ENCODE peak calls at places on chromosomes 3 and 15, in seven cellular contexts. A, N, F, T, H, K and W are unnamed samples.

GRCh38 chr15:87712211-87712610 is 544.3 kb downstream of the NTRK3 start:
- DNase-seq in N (no peak), K (no peak), H (no peak), T (no peak), A (no peak), F (no peak), W (peak)

GRCh38 chr3:160768031-160768430 is 12.0 kb downstream of the PPM1L start:
- DNase-seq in N (no peak), K (no peak), A (no peak), H (no peak), T (no peak), F (no peak), W (no peak)

GRCh38 chr3:99823723-99824711 is 6.4 kb downstream of the CMSS1 start:
- DNase-seq in A (no peak), T (no peak), H (no peak), F (no peak), K (no peak), N (no peak), W (no peak)

GRCh38 chr15:74776851-74777768 is 4.8 kb upstream of the CSK start:
- DNase-seq in H (no peak), T (no peak), F (no peak), A (peak), K (no peak), N (peak), W (no peak)

GRCh38 chr3:24607281-24607680 is 112.6 kb upstream of the THRB start:
- DNase-seq in F (no peak), T (no peak), A (no peak), K (no peak), N (no peak), H (no peak), W (no peak)

GRCh38 chr3:197700095-197700494 is 36.6 kb downstream of the RUBCN start:
- DNase-seq in K (no peak), H (no peak), F (no peak), N (no peak), T (no peak), A (no peak), W (no peak)

GRCh38 chr3:170356596-170357175 is 829 bp upstream of the SKIL start:
- DNase-seq in N (peak), A (no peak), T (peak), H (peak), F (peak), K (peak), W (peak)

GRCh38 chr3:195061756-195062655 is 209.0 kb downstream of the XXYLT1 start:
- DNase-seq in A (no peak), N (no peak), T (peak), K (no peak), F (no peak), H (no peak), W (no peak)

GRCh38 chr15:81666828-81667227 is 292.8 kb upstream of the TMC3 start:
- DNase-seq in F (no peak), H (no peak), T (no peak), N (no peak), A (no peak), K (no peak), W (no peak)

GRCh38 chr3:122299872-122300460 is 25.1 kb upstream of the CSTA start:
- DNase-seq in F (no peak), T (no peak), N (no peak), K (peak), A (no peak), H (no peak), W (no peak)

GRCh38 chr15:70833897-70834765 is 19.8 kb downstream of the LARP6 start:
- DNase-seq in H (peak), A (no peak), F (no peak), K (no peak), N (no peak), T (no peak), W (no peak)

GRCh38 chr15:100426893-100427292 is 85.1 kb upstream of the ADAMTS17 start:
- DNase-seq in A (no peak), F (no peak), T (no peak), K (no peak), H (no peak), N (no peak), W (no peak)

GRCh38 chr3:63912768-63913588 is 795 bp upstream of the SCAANT1 start:
- DNase-seq in T (peak), K (peak), N (peak), A (peak), H (no peak), F (peak), W (peak)

GRCh38 chr3:7226393-7226792 is 365.5 kb downstream of the GRM7 start:
- DNase-seq in T (no peak), H (no peak), K (no peak), N (no peak), A (no peak), F (no peak), W (no peak)

GRCh38 chr3:161649900-161650484 is 153.4 kb downstream of the OTOL1 start:
- DNase-seq in A (no peak), K (no peak), H (no peak), N (no peak), T (no peak), F (no peak), W (no peak)

GRCh38 chr3:196122021-196122687 is 40.3 kb upstream of the TFRC start:
- DNase-seq in H (no peak), T (no peak), N (no peak), K (no peak), A (no peak), F (no peak), W (no peak)

GRCh38 chr3:53146319-53146868 is 14.6 kb upstream of the PRKCD start:
- DNase-seq in F (peak), A (no peak), H (no peak), K (no peak), N (no peak), T (no peak), W (no peak)

GRCh38 chr3:11385908-11386307 is 113.7 kb downstream of the ATG7 start:
- DNase-seq in H (no peak), T (no peak), F (no peak), K (no peak), N (no peak), A (no peak), W (peak)

GRCh38 chr15:100650685-100651084 is 48.3 kb downstream of the ASB7 start:
- DNase-seq in K (no peak), N (no peak), F (no peak), H (no peak), A (no peak), T (no peak), W (no peak)

GRCh38 chr3:78701537-78701936 is 1066.3 kb downstream of the ROBO1 start:
- DNase-seq in K (no peak), F (no peak), A (no peak), N (no peak), H (no peak), T (no peak), W (no peak)

GRCh38 chr3:70308760-70309159 is 3.7 kb downstream of the MDFIC2 start:
- DNase-seq in K (no peak), N (no peak), F (no peak), H (no peak), A (no peak), T (no peak), W (no peak)

GRCh38 chr3:177026505-177027277 is 170.6 kb downstream of the TBL1XR1 start:
- DNase-seq in F (no peak), A (no peak), N (no peak), K (no peak), H (no peak), T (no peak), W (no peak)

GRCh38 chr15:99967841-99968371 is 234.7 kb upstream of the LYSMD4 start:
- DNase-seq in H (peak), K (no peak), T (no peak), F (no peak), A (no peak), N (no peak), W (no peak)

GRCh38 chr3:117708601-117709000 is 999.0 kb downstream of the TUSC7 start:
- DNase-seq in A (no peak), H (no peak), K (no peak), F (no peak), N (no peak), T (no peak), W (no peak)

GRCh38 chr3:39260957-39261356 is 18.9 kb downstream of the CX3CR1 start:
- DNase-seq in T (peak), H (no peak), F (peak), K (peak), A (peak), N (peak), W (peak)

GRCh38 chr15:57743424-57743823 is 36.9 kb downstream of the POLR2M start:
- DNase-seq in F (no peak), K (no peak), H (no peak), T (no peak), N (no peak), A (no peak), W (no peak)

GRCh38 chr3:27797773-27798172 is 75.7 kb upstream of the EOMES start:
- DNase-seq in A (no peak), F (no peak), H (no peak), K (no peak), T (no peak), N (no peak), W (no peak)

GRCh38 chr3:34570916-34571705 is 772.7 kb downstream of the PDCD6IP start:
- DNase-seq in H (no peak), K (no peak), N (no peak), T (no peak), F (no peak), A (no peak), W (no peak)

GRCh38 chr3:132161608-132162007 is 126.8 kb upstream of the CPNE4 start:
- DNase-seq in K (no peak), N (no peak), H (no peak), A (no peak), F (no peak), T (no peak), W (no peak)